ENCODE peak calls at places on chromosomes 5 and 9, in seven cellular contexts. Y is dermis blood vessel endothelial cell, V is mucosa of gallbladder, H is NCI-H1417, B is AG10803, Z is anterior cingulate cortex, K is GM04504. R is an unnamed sample.

GRCh38 chr9:86720893-86721698 is 226.2 kb downstream of the GAS1 start:
- DNase-seq in K (no peak), Z (no peak), V (no peak), Y (no peak), H (no peak), B (peak), R (no peak)

GRCh38 chr5:50853151-50853550 is 186.7 kb downstream of the PARP8 start:
- DNase-seq in B (no peak), Y (no peak), K (no peak), V (peak), Z (no peak), H (no peak), R (no peak)

GRCh38 chr5:43422143-43422542 is 10.0 kb upstream of the CCL28 start:
- DNase-seq in K (no peak), V (peak), H (no peak), Z (no peak), B (peak), Y (peak), R (peak)

GRCh38 chr5:2007437-2007905 is 124.7 kb upstream of the IRX4 start:
- DNase-seq in V (no peak), K (no peak), Y (no peak), Z (no peak), H (no peak), B (no peak), R (no peak)

GRCh38 chr9:16401720-16402119 is 468.8 kb downstream of the BNC2 start:
- DNase-seq in B (no peak), H (no peak), V (no peak), Z (no peak), K (no peak), Y (peak), R (no peak)

GRCh38 chr9:137273095-137273490 is 4.4 kb upstream of the TOR4A start:
- DNase-seq in B (no peak), V (no peak), H (peak), K (no peak), Z (no peak), Y (no peak), R (no peak)

GRCh38 chr9:22401671-22402070 is 45.0 kb upstream of the DMRTA1 start:
- DNase-seq in H (no peak), K (no peak), Z (no peak), V (no peak), Y (no peak), B (no peak), R (no peak)

GRCh38 chr9:101460965-101461364 is 25.4 kb upstream of the ALDOB start:
- DNase-seq in K (no peak), Z (no peak), H (no peak), B (no peak), V (peak), Y (no peak), R (no peak)

GRCh38 chr9:14479187-14479586 is 165.2 kb upstream of the NFIB start:
- DNase-seq in K (no peak), V (no peak), Z (no peak), H (no peak), Y (no peak), B (no peak), R (no peak)

GRCh38 chr5:61563401-61563800 is 231.3 kb downstream of the ZSWIM6 start:
- DNase-seq in Y (no peak), H (no peak), B (no peak), V (peak), Z (no peak), K (no peak), R (no peak)

GRCh38 chr9:82982271-82982880 is 80.6 kb downstream of the RASEF start:
- DNase-seq in V (no peak), K (no peak), B (no peak), Y (no peak), Z (no peak), H (no peak), R (no peak)

GRCh38 chr5:159883522-159883950 is 32.7 kb upstream of the ADRA1B start:
- DNase-seq in B (peak), Y (no peak), K (peak), H (no peak), Z (no peak), V (no peak), R (peak)

GRCh38 chr5:154132718-154133307 is 57.7 kb upstream of the GALNT10 start:
- DNase-seq in K (no peak), V (no peak), Z (no peak), Y (no peak), B (no peak), H (no peak), R (no peak)

GRCh38 chr5:102722930-102723329 is 32.2 kb upstream of the PAM start:
- DNase-seq in B (peak), H (no peak), Z (no peak), V (no peak), K (no peak), Y (no peak), R (peak)

GRCh38 chr9:83432104-83432627 is 106.0 kb downstream of the FRMD3 start:
- DNase-seq in H (no peak), B (peak), K (peak), Z (no peak), V (peak), Y (peak), R (peak)

GRCh38 chr9:133650026-133650425 is 13.9 kb downstream of the DBH start:
- DNase-seq in H (no peak), K (no peak), Z (no peak), Y (no peak), V (no peak), B (no peak), R (no peak)

GRCh38 chr5:61949054-61949679 is 356.8 kb upstream of the KIF2A start:
- DNase-seq in K (no peak), B (no peak), Y (no peak), H (no peak), V (no peak), Z (peak), R (no peak)

GRCh38 chr5:99020698-99021048 is 91.9 kb upstream of the CHD1 start:
- DNase-seq in Y (peak), Z (no peak), K (no peak), H (no peak), B (no peak), V (no peak), R (no peak)

GRCh38 chr9:5552301-5552700 is 42.0 kb downstream of the PDCD1LG2 start:
- DNase-seq in Y (peak), Z (no peak), V (no peak), H (no peak), B (no peak), K (no peak), R (no peak)

GRCh38 chr9:98867434-98868168 is 60.1 kb downstream of the GALNT12 start:
- DNase-seq in V (peak), Y (peak), H (no peak), Z (no peak), B (peak), K (peak), R (peak)

GRCh38 chr5:132224721-132225120 is 2.9 kb downstream of the P4HA2 start:
- DNase-seq in V (peak), Y (no peak), K (no peak), B (peak), H (no peak), Z (no peak), R (peak)

GRCh38 chr9:13863112-13863511 is 450.8 kb downstream of the NFIB start:
- DNase-seq in H (no peak), B (no peak), V (peak), Y (peak), Z (peak), K (no peak), R (no peak)

GRCh38 chr9:113343732-113344231 is 3.7 kb upstream of the WDR31 start:
- DNase-seq in B (peak), Z (peak), K (peak), Y (peak), H (peak), V (peak), R (peak)

GRCh38 chr5:98275980-98276379 is 497.5 kb upstream of the RGMB start:
- DNase-seq in B (no peak), K (no peak), V (no peak), H (no peak), Y (no peak), Z (no peak), R (no peak)

GRCh38 chr9:73441890-73442818 is 290.5 kb downstream of the ANXA1 start:
- DNase-seq in B (peak), H (no peak), K (peak), Y (no peak), V (no peak), Z (no peak), R (no peak)

GRCh38 chr5:34858798-34859197 is 19.8 kb downstream of the TTC23L start:
- DNase-seq in H (no peak), V (no peak), Z (no peak), B (peak), Y (no peak), K (no peak), R (peak)

GRCh38 chr5:147734839-147735238 is 47.7 kb downstream of the JAKMIP2 start:
- DNase-seq in B (no peak), Z (no peak), V (no peak), K (no peak), H (no peak), Y (no peak), R (no peak)

GRCh38 chr9:122140368-122141193 is 19.0 kb downstream of the NDUFA8 start:
- DNase-seq in K (no peak), B (no peak), H (no peak), Y (no peak), Z (no peak), V (no peak), R (no peak)

GRCh38 chr5:11675198-11675597 is 229.0 kb downstream of the CTNND2 start:
- DNase-seq in Y (no peak), H (no peak), Z (no peak), B (no peak), K (no peak), V (no peak), R (no peak)

GRCh38 chr9:119726035-119726434 is 356.8 kb upstream of the BRINP1 start:
- DNase-seq in Z (no peak), V (no peak), B (no peak), Y (no peak), K (no peak), H (no peak), R (no peak)

GRCh38 chr9:94692601-94693000 is 33.9 kb upstream of the AOPEP start:
- DNase-seq in K (no peak), H (no peak), B (no peak), Z (no peak), V (no peak), Y (no peak), R (no peak)

GRCh38 chr9:127519301-127520166 is 68.2 kb downstream of the LRSAM1 start:
- DNase-seq in H (no peak), Z (no peak), K (peak), V (peak), Y (peak), B (peak), R (peak)

GRCh38 chr5:106454651-106455415 is 1215.9 kb downstream of the EFNA5 start:
- DNase-seq in B (peak), H (no peak), Y (peak), K (no peak), V (no peak), Z (peak), R (no peak)

GRCh38 chr9:14294659-14295058 is 19.3 kb downstream of the NFIB start:
- DNase-seq in K (no peak), Y (no peak), B (no peak), V (no peak), H (no peak), Z (no peak), R (no peak)

GRCh38 chr9:87447547-87448432 is 49.9 kb upstream of the DAPK1 start:
- DNase-seq in H (peak), Z (no peak), B (no peak), V (no peak), K (no peak), Y (no peak), R (no peak)